ENCODE peak calls at places on chromosomes 16 and 17, in nine cellular contexts. Z is cardiac fibroblast; E is A549; T is CD4-positive, CD25-positive, alpha-beta regulatory T cell; X is ACHN; S is NCI-H524; G is brain pericyte; K is activated naive CD4-positive, alpha-beta T cell treated with anti-CD3 and anti-CD28 coated beads for 36 hours; F is NCI-H446. C is an unnamed sample.

GRCh38 chr17:8739104-8739503 is 5.5 kb downstream of the CCDC42 start:
- DNase-seq in G (no peak), S (no peak), K (no peak), Z (no peak), E (no peak), F (no peak), X (no peak), T (no peak), C (no peak)

GRCh38 chr17:48543854-48544355 is 1.0 kb downstream of the HOXB2 start:
- DNase-seq in X (no peak), E (no peak), G (no peak), K (peak; percentile 48), Z (no peak), S (no peak), T (no peak), F (no peak), C (no peak)

GRCh38 chr16:30934827-30935557 is 11.6 kb downstream of the FBXL19 start:
- DNase-seq in F (peak; percentile 31), X (peak; percentile 62), T (peak; percentile 49), Z (peak; percentile 57), S (peak; percentile 40), G (no peak), E (peak; percentile 45), K (peak; percentile 67), C (peak; percentile 61)

GRCh38 chr17:68356520-68356919 is 65.2 kb downstream of the ARSG start:
- DNase-seq in G (no peak), X (no peak), S (no peak), T (peak; percentile 90), Z (no peak), K (peak; percentile 85), E (no peak), F (no peak), C (no peak)

GRCh38 chr17:5500247-5500803 is 14.0 kb downstream of the MIS12 start:
- DNase-seq in G (no peak), K (no peak), T (no peak), E (no peak), S (peak; percentile 43), X (no peak), Z (peak; percentile 4), F (no peak), C (no peak)

GRCh38 chr16:53089434-53090270 is 34.9 kb downstream of the CHD9 start:
- DNase-seq in F (peak; percentile 85), X (no peak), K (no peak), T (no peak), E (no peak), Z (peak; percentile 77), S (peak; percentile 25), G (no peak), C (no peak)

GRCh38 chr17:13544292-13544691 is 57.4 kb downstream of the HS3ST3A1 start:
- DNase-seq in Z (peak; percentile 94), G (peak; percentile 79), E (no peak), X (peak; percentile 97), K (no peak), S (no peak), T (no peak), F (no peak), C (peak; percentile 43)

GRCh38 chr17:681738-682137 is 32.9 kb downstream of the VPS53 start:
- DNase-seq in X (no peak), G (no peak), S (no peak), T (no peak), K (no peak), E (no peak), Z (peak; percentile 57), F (no peak), C (no peak)

GRCh38 chr16:88922114-88922825 is 54.7 kb downstream of the CBFA2T3 start:
- DNase-seq in X (peak; percentile 65), E (no peak), S (no peak), K (no peak), F (peak; percentile 23), T (no peak), Z (peak; percentile 86), G (no peak), C (peak; percentile 93)

GRCh38 chr17:81329927-81330883 is 35.1 kb upstream of the SLC38A10 start:
- DNase-seq in Z (no peak), T (no peak), F (no peak), K (no peak), S (no peak), G (no peak), E (peak; percentile 71), X (peak; percentile 15), C (peak; percentile 48)

GRCh38 chr16:11411059-11411550 is 65.8 kb downstream of the RMI2 start:
- DNase-seq in K (no peak), G (no peak), E (no peak), T (no peak), X (no peak), S (peak; percentile 85), Z (no peak), F (peak; percentile 72), C (no peak)

GRCh38 chr17:39563476-39563875 is 44.2 kb downstream of the NEUROD2 start:
- DNase-seq in S (peak; percentile 97), K (no peak), X (no peak), G (no peak), F (peak; percentile 62), T (no peak), E (no peak), Z (peak; percentile 53), C (no peak)

GRCh38 chr17:78425429-78425828 is 47.0 kb downstream of the PGS1 start:
- DNase-seq in T (no peak), S (no peak), F (no peak), K (no peak), G (no peak), Z (no peak), E (no peak), X (no peak), C (peak; percentile 68)

GRCh38 chr16:79973320-79973719 is 372.8 kb upstream of the MAF start:
- DNase-seq in F (no peak), S (no peak), G (no peak), E (no peak), Z (no peak), T (no peak), X (no peak), K (no peak), C (no peak)